ENCODE peak calls at places on chromosomes 6 and 20, in seven cellular contexts. One of them, this sample, is unnamed.

GRCh38 chr20:24332956-24333355 is 136.5 kb upstream of the SYNDIG1 start:
- DNase-seq in IMR-90: no peak
- DNase-seq in mesenchymal stem cell: no peak
- DNase-seq in neuronal stem cell: no peak
- DNase-seq in trophoblast cell: no peak
- DNase-seq in H1: no peak
- DNase-seq in mesendoderm: no peak
- DNase-seq in this sample: no peak

GRCh38 chr20:53142225-53142624 is 170.1 kb downstream of the TSHZ2 start:
- DNase-seq in IMR-90: no peak
- DNase-seq in mesenchymal stem cell: no peak
- DNase-seq in neuronal stem cell: no peak
- DNase-seq in trophoblast cell: no peak
- DNase-seq in H1: no peak
- DNase-seq in mesendoderm: no peak
- DNase-seq in this sample: no peak

GRCh38 chr20:4161447-4162251 is 146.3 kb upstream of the RNF24 start:
- DNase-seq in IMR-90: no peak
- DNase-seq in mesenchymal stem cell: peak; percentile 21
- DNase-seq in neuronal stem cell: no peak
- DNase-seq in trophoblast cell: no peak
- DNase-seq in H1: no peak
- DNase-seq in mesendoderm: no peak
- DNase-seq in this sample: no peak

GRCh38 chr20:35286899-35287508 is 2.4 kb upstream of the EIF6 start:
- DNase-seq in IMR-90: no peak
- DNase-seq in mesenchymal stem cell: no peak
- DNase-seq in neuronal stem cell: no peak
- DNase-seq in trophoblast cell: no peak
- DNase-seq in H1: no peak
- DNase-seq in mesendoderm: no peak
- DNase-seq in this sample: no peak

GRCh38 chr6:134816780-134817179 is 133.1 kb downstream of the ALDH8A1 start:
- DNase-seq in IMR-90: peak; percentile 64
- DNase-seq in mesenchymal stem cell: no peak
- DNase-seq in neuronal stem cell: no peak
- DNase-seq in trophoblast cell: no peak
- DNase-seq in H1: no peak
- DNase-seq in mesendoderm: peak; percentile 28
- DNase-seq in this sample: no peak

GRCh38 chr6:52984247-52984646 is 10.8 kb downstream of the GSTA4 start:
- DNase-seq in IMR-90: no peak
- DNase-seq in mesenchymal stem cell: no peak
- DNase-seq in neuronal stem cell: no peak
- DNase-seq in trophoblast cell: no peak
- DNase-seq in H1: no peak
- DNase-seq in mesendoderm: no peak
- DNase-seq in this sample: no peak

GRCh38 chr20:63453029-63453523 is 19.4 kb downstream of the KCNQ2 start:
- DNase-seq in IMR-90: no peak
- DNase-seq in mesenchymal stem cell: no peak
- DNase-seq in neuronal stem cell: no peak
- DNase-seq in trophoblast cell: no peak
- DNase-seq in H1: no peak
- DNase-seq in mesendoderm: no peak
- DNase-seq in this sample: peak; percentile 71

GRCh38 chr6:55410674-55411073 is 83.4 kb downstream of the GFRAL start:
- DNase-seq in IMR-90: no peak
- DNase-seq in mesenchymal stem cell: no peak
- DNase-seq in neuronal stem cell: no peak
- DNase-seq in trophoblast cell: no peak
- DNase-seq in H1: no peak
- DNase-seq in mesendoderm: no peak
- DNase-seq in this sample: no peak

GRCh38 chr6:90038951-90039653 is 144.8 kb downstream of the GJA10 start:
- DNase-seq in IMR-90: peak; percentile 65
- DNase-seq in mesenchymal stem cell: no peak
- DNase-seq in neuronal stem cell: no peak
- DNase-seq in trophoblast cell: no peak
- DNase-seq in H1: no peak
- DNase-seq in mesendoderm: no peak
- DNase-seq in this sample: no peak

GRCh38 chr20:50303573-50304500 is 113.2 kb downstream of the CEBPB start:
- DNase-seq in IMR-90: peak; percentile 85
- DNase-seq in mesenchymal stem cell: peak; percentile 91
- DNase-seq in neuronal stem cell: no peak
- DNase-seq in trophoblast cell: no peak
- DNase-seq in H1: no peak
- DNase-seq in mesendoderm: no peak
- DNase-seq in this sample: peak; percentile 20

GRCh38 chr6:38856490-38856889 is 141.4 kb downstream of the DNAH8 start:
- DNase-seq in IMR-90: no peak
- DNase-seq in mesenchymal stem cell: no peak
- DNase-seq in neuronal stem cell: no peak
- DNase-seq in trophoblast cell: no peak
- DNase-seq in H1: no peak
- DNase-seq in mesendoderm: no peak
- DNase-seq in this sample: no peak

GRCh38 chr6:139028242-139028657 is 295 bp upstream of the ABRACL start:
- DNase-seq in IMR-90: no peak
- DNase-seq in mesenchymal stem cell: no peak
- DNase-seq in neuronal stem cell: no peak
- DNase-seq in trophoblast cell: peak; percentile 69
- DNase-seq in H1: no peak
- DNase-seq in mesendoderm: no peak
- DNase-seq in this sample: peak; percentile 89
- H3K23ac ChIP-seq in IMR-90: peak overlapping the region; percentile 54
- H3K23ac ChIP-seq in mesenchymal stem cell: no peak overlapping the region
- H3K23ac ChIP-seq in neuronal stem cell: no peak overlapping the region
- H3K23ac ChIP-seq in trophoblast cell: no peak overlapping the region
- H3K23ac ChIP-seq in H1: no peak overlapping the region
- H3K23ac ChIP-seq in mesendoderm: no peak overlapping the region
- H3K23ac ChIP-seq in this sample: no peak overlapping the region

GRCh38 chr6:92847988-92848387 is 571.4 kb downstream of the EPHA7 start:
- DNase-seq in IMR-90: no peak
- DNase-seq in mesenchymal stem cell: no peak
- DNase-seq in neuronal stem cell: no peak
- DNase-seq in trophoblast cell: no peak
- DNase-seq in H1: no peak
- DNase-seq in mesendoderm: peak; percentile 26
- DNase-seq in this sample: peak; percentile 33
- H3K23ac ChIP-seq in IMR-90: no peak overlapping the region
- H3K23ac ChIP-seq in mesenchymal stem cell: no peak overlapping the region
- H3K23ac ChIP-seq in neuronal stem cell: no peak overlapping the region
- H3K23ac ChIP-seq in trophoblast cell: no peak overlapping the region
- H3K23ac ChIP-seq in H1: no peak overlapping the region
- H3K23ac ChIP-seq in mesendoderm: no peak overlapping the region
- H3K23ac ChIP-seq in this sample: no peak overlapping the region

GRCh38 chr6:132490024-132490423 is 22.9 kb downstream of the STX7 start:
- DNase-seq in IMR-90: no peak
- DNase-seq in mesenchymal stem cell: peak; percentile 52
- DNase-seq in neuronal stem cell: no peak
- DNase-seq in trophoblast cell: no peak
- DNase-seq in H1: no peak
- DNase-seq in mesendoderm: no peak
- DNase-seq in this sample: no peak
- H3K23ac ChIP-seq in IMR-90: no peak overlapping the region
- H3K23ac ChIP-seq in mesenchymal stem cell: no peak overlapping the region
- H3K23ac ChIP-seq in neuronal stem cell: no peak overlapping the region
- H3K23ac ChIP-seq in trophoblast cell: no peak overlapping the region
- H3K23ac ChIP-seq in H1: no peak overlapping the region
- H3K23ac ChIP-seq in mesendoderm: no peak overlapping the region
- H3K23ac ChIP-seq in this sample: no peak overlapping the region

DNA sequence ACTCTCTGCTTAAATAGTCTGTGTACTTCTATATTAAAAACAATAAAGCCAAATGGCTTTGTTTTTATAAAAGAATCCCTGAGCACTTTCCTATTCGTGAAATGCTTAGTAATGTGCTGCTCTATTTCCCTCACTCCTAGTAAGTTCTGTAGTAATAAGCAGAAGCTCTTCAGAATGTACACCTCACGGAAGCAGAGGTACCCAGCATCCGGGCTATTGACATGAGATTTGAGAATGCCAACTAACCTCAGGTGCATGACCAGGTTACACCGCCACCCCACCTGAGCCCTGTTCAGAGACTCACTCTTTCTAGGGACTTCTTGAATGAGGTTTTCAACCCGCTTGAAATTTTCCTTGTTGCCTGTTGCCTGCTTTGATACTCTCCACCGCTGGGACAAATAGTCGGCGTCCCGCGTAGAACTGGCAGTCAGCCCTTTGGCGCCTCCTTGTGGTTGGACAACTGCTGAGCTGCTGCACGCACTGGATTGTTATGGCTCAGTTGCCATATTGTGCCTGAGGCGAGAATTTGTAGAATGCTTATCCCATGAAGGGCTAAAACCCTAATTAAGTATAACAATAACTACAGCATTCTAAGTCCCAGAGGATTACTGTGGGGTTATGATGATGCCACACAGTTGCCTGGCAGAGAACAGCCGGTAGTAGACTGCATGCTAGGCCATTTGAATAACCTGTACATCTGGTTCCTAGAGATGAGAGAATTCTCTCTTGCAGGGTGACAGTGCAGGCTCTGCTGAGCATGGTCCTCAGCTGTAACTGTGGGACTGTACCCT is 95.4 kb downstream of the KHDC1L start:
- DNase-seq in IMR-90: peak; percentile 66
- DNase-seq in mesenchymal stem cell: peak; percentile 63
- DNase-seq in neuronal stem cell: peak; percentile 78
- DNase-seq in trophoblast cell: peak; percentile 94
- DNase-seq in H1: peak; percentile 94
- DNase-seq in mesendoderm: peak; percentile 79
- DNase-seq in this sample: peak; percentile 89
- H3K23ac ChIP-seq in IMR-90: no peak overlapping the region
- H3K23ac ChIP-seq in mesenchymal stem cell: no peak overlapping the region
- H3K23ac ChIP-seq in neuronal stem cell: no peak overlapping the region
- H3K23ac ChIP-seq in trophoblast cell: no peak overlapping the region
- H3K23ac ChIP-seq in H1: no peak overlapping the region
- H3K23ac ChIP-seq in mesendoderm: no peak overlapping the region
- H3K23ac ChIP-seq in this sample: no peak overlapping the region

DNA sequence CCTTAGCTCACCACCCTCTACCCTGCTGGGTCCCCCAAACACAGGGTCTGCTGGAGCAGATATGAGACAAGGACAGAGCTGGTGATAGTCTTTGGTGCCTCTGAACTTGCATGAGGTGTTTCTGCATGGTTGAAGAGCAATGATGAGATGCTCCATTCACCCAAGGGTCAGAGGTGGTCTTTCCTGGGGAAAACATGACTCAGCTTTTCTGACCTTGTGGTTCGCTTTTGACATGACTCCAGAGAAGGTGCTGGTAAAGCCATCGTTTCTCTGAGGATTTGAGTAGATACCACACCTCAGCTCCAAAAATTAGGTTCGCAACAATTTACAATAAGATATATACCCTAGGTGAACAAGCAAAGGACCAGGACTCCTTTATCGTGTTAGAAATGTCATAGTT is 304.8 kb downstream of the DHX35 start:
- DNase-seq in IMR-90: no peak
- DNase-seq in mesenchymal stem cell: no peak
- DNase-seq in neuronal stem cell: no peak
- DNase-seq in trophoblast cell: no peak
- DNase-seq in H1: no peak
- DNase-seq in mesendoderm: no peak
- DNase-seq in this sample: no peak
- H3K23ac ChIP-seq in IMR-90: no peak overlapping the region
- H3K23ac ChIP-seq in mesenchymal stem cell: no peak overlapping the region
- H3K23ac ChIP-seq in neuronal stem cell: no peak overlapping the region
- H3K23ac ChIP-seq in trophoblast cell: no peak overlapping the region
- H3K23ac ChIP-seq in H1: no peak overlapping the region
- H3K23ac ChIP-seq in mesendoderm: no peak overlapping the region
- H3K23ac ChIP-seq in this sample: no peak overlapping the region

GRCh38 chr20:42739692-42740091 is 450.0 kb downstream of the PTPRT start:
- DNase-seq in IMR-90: no peak
- DNase-seq in mesenchymal stem cell: no peak
- DNase-seq in neuronal stem cell: no peak
- DNase-seq in trophoblast cell: no peak
- DNase-seq in H1: no peak
- DNase-seq in mesendoderm: no peak
- DNase-seq in this sample: no peak

GRCh38 chr20:42742926-42743325 is 446.8 kb downstream of the PTPRT start:
- DNase-seq in IMR-90: no peak
- DNase-seq in mesenchymal stem cell: no peak
- DNase-seq in neuronal stem cell: no peak
- DNase-seq in trophoblast cell: no peak
- DNase-seq in H1: no peak
- DNase-seq in mesendoderm: no peak
- DNase-seq in this sample: no peak

GRCh38 chr20:42740191-42740870 is 449.4 kb downstream of the PTPRT start:
- DNase-seq in IMR-90: no peak
- DNase-seq in mesenchymal stem cell: no peak
- DNase-seq in neuronal stem cell: no peak
- DNase-seq in trophoblast cell: no peak
- DNase-seq in H1: no peak
- DNase-seq in mesendoderm: no peak
- DNase-seq in this sample: no peak

GRCh38 chr20:42744756-42745465 is 444.8 kb downstream of the PTPRT start:
- DNase-seq in IMR-90: no peak
- DNase-seq in mesenchymal stem cell: no peak
- DNase-seq in neuronal stem cell: no peak
- DNase-seq in trophoblast cell: no peak
- DNase-seq in H1: no peak
- DNase-seq in mesendoderm: no peak
- DNase-seq in this sample: no peak

DNA sequence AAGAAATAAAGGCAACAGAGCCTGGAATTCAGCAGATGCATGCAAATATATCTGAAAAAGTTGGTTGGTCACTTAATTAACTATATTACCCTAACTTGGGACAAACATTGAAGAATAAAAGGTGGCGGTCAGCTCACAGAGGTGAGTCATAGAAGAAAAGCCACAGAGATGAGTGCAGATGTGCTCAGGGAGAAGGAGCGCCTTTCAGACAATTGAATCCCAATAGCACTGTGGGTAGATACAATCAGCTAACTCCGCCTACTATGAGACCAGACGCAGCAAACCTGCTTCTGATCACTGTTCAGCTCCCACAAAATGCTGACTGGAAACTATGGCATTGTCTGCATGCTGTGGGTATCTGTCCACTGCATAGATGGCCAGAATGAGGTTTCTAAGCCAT is 447.8 kb downstream of the PTPRT start:
- DNase-seq in IMR-90: no peak
- DNase-seq in mesenchymal stem cell: no peak
- DNase-seq in neuronal stem cell: no peak
- DNase-seq in trophoblast cell: no peak
- DNase-seq in H1: no peak
- DNase-seq in mesendoderm: no peak
- DNase-seq in this sample: no peak
- H3K23ac ChIP-seq in IMR-90: no peak overlapping the region
- H3K23ac ChIP-seq in mesenchymal stem cell: no peak overlapping the region
- H3K23ac ChIP-seq in neuronal stem cell: no peak overlapping the region
- H3K23ac ChIP-seq in trophoblast cell: no peak overlapping the region
- H3K23ac ChIP-seq in H1: no peak overlapping the region
- H3K23ac ChIP-seq in mesendoderm: no peak overlapping the region
- H3K23ac ChIP-seq in this sample: no peak overlapping the region

This sample was measured in H9.